ENCODE peak calls at places on chromosome 12, in nine cellular contexts. H is cardiac fibroblast, G is dorsolateral prefrontal cortex, S is cardiac muscle cell, F is A549, B is fibroblast of lung, R is keratinocyte, P is lower lobe of right lung, M is OCI-LY7. N is an unnamed sample.

GRCh38 chr12:53593031-53593430 is 33.2 kb downstream of the ATF7 start:
- DNase-seq in H (no peak), G (no peak), S (no peak), F (no peak), B (no peak), R (no peak), P (no peak), M (no peak), N (no peak)

GRCh38 chr12:130286741-130287140 is 50.9 kb upstream of the PIWIL1 start:
- DNase-seq in H (no peak), G (no peak), S (no peak), F (no peak), B (no peak), R (no peak), P (no peak), M (no peak), N (no peak)

GRCh38 chr12:52975820-52976573 is 27.1 kb downstream of the KRT18 start:
- DNase-seq in H (peak), G (no peak), S (no peak), F (no peak), B (no peak), R (no peak), P (peak), M (no peak), N (no peak)

GRCh38 chr12:64066776-64067175 is 155.3 kb downstream of the KICS2 start:
- DNase-seq in H (no peak), G (no peak), S (no peak), F (no peak), B (no peak), R (no peak), P (no peak), M (no peak), N (no peak)

GRCh38 chr12:120972870-120973543 is 5.3 kb upstream of the HNF1A start:
- DNase-seq in H (no peak), G (no peak), S (peak), F (no peak), B (peak), R (no peak), P (peak), M (no peak), N (no peak)

GRCh38 chr12:46103691-46104090 is 113.3 kb upstream of the SCAF11 start:
- DNase-seq in H (no peak), G (no peak), S (no peak), F (no peak), B (no peak), R (no peak), P (no peak), M (no peak), N (no peak)

GRCh38 chr12:632102-632696 is 31.0 kb downstream of the NINJ2 start:
- DNase-seq in H (peak), G (no peak), S (peak), F (peak), B (peak), R (no peak), P (no peak), M (no peak), N (peak)

GRCh38 chr12:25552681-25553080 is 402 bp downstream of the LMNTD1 start:
- DNase-seq in H (no peak), G (no peak), S (no peak), F (no peak), B (peak), R (no peak), P (no peak), M (no peak), N (peak)

GRCh38 chr12:12939888-12940287 is 12.1 kb downstream of the GPRC5D start:
- DNase-seq in H (no peak), G (no peak), S (no peak), F (no peak), B (no peak), R (no peak), P (no peak), M (no peak), N (no peak)

GRCh38 chr12:14948672-14949071 is 10.3 kb upstream of the ERP27 start:
- DNase-seq in H (peak), G (no peak), S (peak), F (no peak), B (peak), R (no peak), P (no peak), M (peak), N (peak)

GRCh38 chr12:60920841-60921495 is 1325.1 kb downstream of the SLC16A7 start:
- DNase-seq in H (no peak), G (no peak), S (no peak), F (no peak), B (no peak), R (no peak), P (no peak), M (no peak), N (no peak)

GRCh38 chr12:12661086-12661485 is 34.9 kb downstream of the GPR19 start:
- DNase-seq in H (peak), G (no peak), S (no peak), F (no peak), B (peak), R (no peak), P (no peak), M (no peak), N (peak)

GRCh38 chr12:107684990-107685359 is 624 bp upstream of the PWP1 start:
- DNase-seq in H (peak), G (no peak), S (no peak), F (peak), B (peak), R (no peak), P (no peak), M (peak), N (no peak)

GRCh38 chr12:57151741-57152407 is 4.5 kb upstream of the LRP1-AS start:
- DNase-seq in H (peak), G (peak), S (no peak), F (no peak), B (peak), R (no peak), P (no peak), M (no peak), N (no peak)

GRCh38 chr12:58668831-58669230 is 251.5 kb downstream of the LRIG3 start:
- DNase-seq in H (no peak), G (no peak), S (no peak), F (no peak), B (peak), R (no peak), P (no peak), M (no peak), N (peak)

DNA sequence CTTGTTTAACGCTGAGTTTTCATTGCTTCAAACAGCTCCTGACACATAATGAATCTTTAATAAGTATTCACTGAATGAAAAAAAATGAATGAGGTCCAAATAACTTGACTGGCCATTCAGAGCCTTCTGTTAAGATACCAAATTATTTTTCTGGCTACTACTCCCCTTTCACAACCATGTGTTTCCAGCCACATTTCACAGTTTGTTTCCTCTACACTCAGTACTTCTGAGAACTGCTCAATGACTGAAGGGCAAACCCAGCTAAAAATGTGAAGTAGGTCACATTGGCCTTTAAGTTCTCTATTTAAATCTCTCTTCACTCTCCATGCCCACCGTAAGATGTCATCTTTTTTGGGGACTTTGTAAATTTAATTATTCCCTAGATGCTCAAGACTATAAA is 78.4 kb upstream of the KRR1 start:
- DNase-seq in H (no peak), G (no peak), S (no peak), F (no peak), B (no peak), R (no peak), P (no peak), M (no peak), N (no peak)
- TF ChIP-seq CTCF in H (no peak), G (no peak), S (no peak), F (no peak), B (no peak), R (no peak), P (no peak), M (no peak), N (no peak)

DNA sequence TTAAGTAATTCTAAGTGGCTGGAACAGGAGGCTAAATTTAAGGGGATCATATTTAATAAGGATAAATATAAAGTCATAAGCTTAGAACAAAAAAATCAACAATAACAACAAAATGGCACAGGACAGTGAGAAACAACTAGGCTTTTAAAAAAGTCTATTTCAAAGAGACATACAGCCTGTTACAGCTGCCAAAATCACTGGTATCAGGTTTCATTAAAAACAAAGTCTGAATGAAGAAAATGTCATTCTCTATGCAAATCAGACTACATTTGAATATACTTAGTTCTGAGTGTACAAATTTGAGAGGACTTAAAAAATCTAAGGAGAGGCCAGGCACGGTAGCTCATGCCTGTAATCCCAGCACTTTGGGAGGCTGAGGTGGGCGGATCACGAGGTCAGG is 44.0 kb downstream of the TFCP2 start:
- DNase-seq in H (peak), G (no peak), S (no peak), F (no peak), B (peak), R (no peak), P (no peak), M (no peak), N (no peak)
- H3K4me3 ChIP-seq in H (no peak), G (no peak), S (no peak), F (no peak), B (no peak), R (no peak), P (no peak), M (no peak), N (no peak)

DNA sequence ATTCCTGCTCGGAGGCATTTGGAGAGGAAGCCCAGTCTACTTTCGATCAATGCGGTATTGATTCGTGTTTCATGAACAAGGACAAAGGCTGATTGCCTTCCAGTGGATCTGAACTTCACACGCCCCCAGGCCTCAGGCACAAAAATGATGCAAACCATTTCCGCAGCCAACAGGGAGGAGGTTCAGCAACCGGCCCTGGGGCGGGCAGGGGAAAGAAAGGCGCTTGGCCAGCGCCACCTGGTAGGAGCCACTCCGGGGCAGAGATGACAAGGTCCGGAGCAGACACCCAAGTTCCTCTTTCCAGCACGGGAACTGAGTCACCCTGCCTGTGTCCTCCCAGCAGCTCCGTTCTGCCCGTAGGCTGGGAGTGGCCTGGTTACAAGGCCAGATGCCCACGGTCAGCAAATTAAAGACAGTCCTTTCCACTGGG is 136.4 kb downstream of the SCARB1 start:
- DNase-seq in H (no peak), G (no peak), S (no peak), F (no peak), B (peak), R (no peak), P (peak), M (no peak), N (no peak)
- TF ChIP-seq CTCF in H (no peak), G (no peak), S (no peak), F (no peak), B (no peak), R (no peak), P (no peak), M (no peak), N (no peak)

GRCh38 chr12:68245071-68246021 is 8.1 kb downstream of the IL22 start:
- DNase-seq in H (peak), G (no peak), S (peak), F (no peak), B (peak), R (no peak), P (no peak), M (no peak), N (no peak)
- H3K4me3 ChIP-seq in H (no peak), G (peak), S (peak), F (no peak), B (peak), R (no peak), P (peak), M (no peak), N (peak)

GRCh38 chr12:131831635-131832041 is 3.4 kb downstream of the MMP17 start:
- DNase-seq in H (peak), G (no peak), S (no peak), F (no peak), B (peak), R (no peak), P (no peak), M (no peak), N (peak)

GRCh38 chr12:131831021-131831571 is 2.9 kb downstream of the MMP17 start:
- DNase-seq in H (peak), G (peak), S (no peak), F (no peak), B (peak), R (no peak), P (no peak), M (no peak), N (no peak)

GRCh38 chr12:131829351-131829794 is 1.2 kb downstream of the MMP17 start:
- DNase-seq in H (peak), G (no peak), S (no peak), F (no peak), B (peak), R (no peak), P (no peak), M (no peak), N (no peak)

GRCh38 chr12:131829795-131830334 is 1.7 kb downstream of the MMP17 start:
- DNase-seq in H (no peak), G (no peak), S (no peak), F (no peak), B (no peak), R (no peak), P (no peak), M (no peak), N (no peak)

GRCh38 chr12:131830335-131831020 is 2.3 kb downstream of the MMP17 start:
- DNase-seq in H (peak), G (peak), S (peak), F (peak), B (peak), R (no peak), P (peak), M (peak), N (no peak)
- TF ChIP-seq CTCF in H (peak), G (peak), S (peak), F (peak), B (peak), R (no peak), P (peak), M (peak), N (peak)

N was measured in AG04449.